ENCODE peak calls at places on chromosomes 3 and 15, in four cellular contexts. C is H1, D is WTC11, R is GM23338. Z is an unnamed sample.

GRCh38 chr15:98907921-98908490 is 99.6 kb downstream of the PGPEP1L start:
- DNase-seq in C (no peak), D (no peak), R (no peak), Z (no peak)

GRCh38 chr15:98560338-98560737 is 88.0 kb upstream of the IGF1R start:
- DNase-seq in R (no peak), C (no peak), D (no peak), Z (no peak)

GRCh38 chr15:86855962-86856361 is 776.3 kb downstream of the AGBL1 start:
- DNase-seq in C (no peak), R (no peak), D (no peak), Z (no peak)

GRCh38 chr3:125202197-125202596 is 10.4 kb downstream of the SLC12A8 start:
- DNase-seq in D (peak), R (peak), C (no peak), Z (no peak)

GRCh38 chr3:172658344-172659245 is 52.3 kb downstream of the NCEH1 start:
- DNase-seq in R (no peak), C (no peak), D (peak), Z (no peak)

GRCh38 chr15:43930079-43930478 is 103.3 kb downstream of the WDR76 start:
- DNase-seq in C (peak), D (peak), R (peak), Z (no peak)

GRCh38 chr3:27910456-27910855 is 188.3 kb upstream of the EOMES start:
- DNase-seq in R (no peak), C (no peak), D (no peak), Z (no peak)

GRCh38 chr15:85582719-85583089 is 202.3 kb downstream of the AKAP13 start:
- DNase-seq in C (no peak), D (no peak), R (no peak), Z (peak)

GRCh38 chr15:31080618-31081017 is 20.9 kb downstream of the TRPM1 start:
- DNase-seq in D (peak), C (peak), R (peak), Z (no peak)

GRCh38 chr15:99464137-99464536 is 101.6 kb upstream of the MEF2A start:
- DNase-seq in R (no peak), D (no peak), C (no peak), Z (no peak)

GRCh38 chr15:85652457-85652856 is 142.3 kb downstream of the KLHL25 start:
- DNase-seq in R (no peak), C (no peak), D (no peak), Z (no peak)

GRCh38 chr3:140466535-140466934 is 211.3 kb upstream of the TRIM42 start:
- DNase-seq in R (no peak), C (no peak), D (no peak), Z (no peak)

GRCh38 chr3:101888653-101889052 is 39.3 kb downstream of the NFKBIZ start:
- DNase-seq in R (no peak), C (no peak), D (no peak), Z (no peak)

GRCh38 chr3:140433431-140433830 is 244.4 kb upstream of the TRIM42 start:
- DNase-seq in D (no peak), C (no peak), R (no peak), Z (no peak)

GRCh38 chr3:178703268-178703975 is 167.2 kb downstream of the KCNMB2 start:
- DNase-seq in R (no peak), C (no peak), D (no peak), Z (no peak)

DNA sequence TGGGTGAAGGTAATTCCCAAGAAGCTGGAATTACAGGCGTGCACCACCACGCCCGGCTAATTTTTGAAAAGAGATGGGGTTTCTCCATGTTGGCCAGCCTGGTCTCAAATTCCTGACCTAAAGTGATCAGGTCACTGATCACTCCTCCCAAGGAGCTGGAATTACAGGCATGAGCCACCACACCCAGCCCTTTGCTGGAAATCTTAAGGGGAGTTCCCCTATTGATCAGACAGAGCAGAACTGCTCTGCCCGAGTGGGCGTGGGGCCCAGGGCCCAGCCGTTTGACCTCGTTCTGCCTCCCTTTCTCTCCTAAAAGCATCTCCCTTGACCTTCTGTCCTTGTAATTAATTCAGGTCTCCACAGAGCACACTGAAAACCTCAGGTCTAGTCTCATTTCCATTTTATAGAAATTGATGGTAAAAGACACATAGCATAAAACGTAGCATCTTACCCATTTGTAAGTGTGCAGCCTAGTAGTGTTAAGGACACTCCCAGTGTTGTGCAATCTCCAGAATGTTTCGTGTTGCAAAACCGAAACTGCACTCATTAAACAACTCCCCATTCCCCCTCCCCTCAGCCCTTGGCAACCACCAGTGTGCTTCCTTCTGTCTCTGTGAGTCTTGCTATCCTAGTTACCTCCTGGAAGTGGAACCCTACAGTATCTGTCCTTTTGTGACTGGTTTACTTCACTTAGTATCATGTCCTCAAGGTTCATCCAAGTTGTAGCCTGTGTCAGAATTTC is 89.3 kb downstream of the SLCO3A1 start:
- DNase-seq in C (no peak), R (no peak), D (no peak), Z (no peak)
- TF ChIP-seq CREB1 in C (no peak), R (no peak), D (no peak), Z (no peak)

GRCh38 chr3:16828815-16829214 is 55.9 kb upstream of the PLCL2 start:
- DNase-seq in D (peak), R (peak), C (peak), Z (no peak)
- TF ChIP-seq CREB1 in D (no peak), R (no peak), C (no peak), Z (no peak)

GRCh38 chr15:74206801-74207281 is 4.3 kb upstream of the STRA6 start:
- DNase-seq in R (no peak), C (no peak), D (no peak), Z (no peak)
- TF ChIP-seq CREB1 in R (no peak), C (no peak), D (no peak), Z (no peak)

DNA sequence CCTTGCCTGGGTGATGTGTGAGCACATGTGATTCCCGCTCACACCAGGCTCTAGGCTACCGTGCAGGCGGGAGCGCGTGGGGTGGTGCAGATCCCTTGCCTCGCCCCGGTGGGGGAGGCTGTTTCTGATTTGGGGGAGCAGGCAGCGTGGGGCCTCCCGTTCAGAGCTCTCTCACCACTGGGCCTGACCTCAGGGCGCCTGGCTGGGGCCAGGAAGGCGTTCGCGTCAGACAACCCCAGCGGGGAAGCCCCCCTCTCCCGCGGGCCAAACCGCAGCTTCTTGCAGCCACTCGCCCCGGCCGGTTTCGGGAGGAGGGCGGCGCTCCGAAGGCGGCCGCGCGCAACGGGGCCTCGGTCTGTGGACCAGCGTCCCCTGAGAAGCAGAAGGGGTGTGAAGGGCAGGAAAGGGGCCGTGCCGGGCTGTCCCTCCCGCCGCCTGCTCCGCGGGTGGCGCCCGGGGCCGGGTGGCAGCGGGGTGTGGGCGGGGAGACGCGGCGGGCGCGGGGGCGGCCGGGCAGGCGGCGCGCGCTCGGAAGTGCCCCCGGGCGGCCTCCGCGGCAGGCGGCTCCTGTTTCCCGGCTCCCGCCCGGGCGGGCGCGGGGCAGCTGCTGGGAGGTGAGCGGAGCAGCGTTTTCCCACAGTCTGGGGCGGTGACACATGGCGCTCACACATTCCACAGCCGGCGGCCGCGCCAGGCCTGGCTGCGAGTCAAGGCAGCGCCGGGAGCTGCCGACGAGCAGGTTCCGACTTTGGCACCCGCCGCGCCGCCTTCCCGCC is 65.1 kb upstream of the HES1 start:
- DNase-seq in C (peak), R (peak), D (peak), Z (peak)
- TF ChIP-seq CREB1 in C (no peak), R (peak), D (peak), Z (peak)

DNA sequence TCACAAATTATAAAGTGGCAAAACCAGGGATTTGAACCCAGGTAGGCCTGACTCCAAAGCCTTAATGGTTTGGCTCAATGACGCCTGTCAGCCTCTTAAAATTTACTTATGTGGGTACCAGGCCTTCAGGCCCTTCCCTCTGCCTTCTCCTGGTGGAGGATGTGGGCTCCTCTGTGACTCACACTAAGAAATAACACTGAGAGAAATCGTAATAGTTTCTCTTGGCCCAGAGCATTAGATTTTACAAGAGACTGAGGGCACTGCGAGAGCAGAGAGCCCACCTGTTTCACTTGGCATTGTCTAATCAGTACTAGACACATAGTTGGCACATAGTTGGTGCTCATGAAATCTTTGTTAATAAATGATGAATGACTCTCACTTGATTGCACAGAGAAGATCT is 505.2 kb downstream of the SHQ1 start:
- DNase-seq in C (no peak), R (no peak), D (no peak), Z (no peak)
- TF ChIP-seq CREB1 in C (no peak), R (no peak), D (no peak), Z (no peak)

GRCh38 chr3:184540777-184541681 is 20.6 kb upstream of the EPHB3 start:
- DNase-seq in R (peak), C (peak), D (peak), Z (no peak)
- TF ChIP-seq CREB1 in R (no peak), C (peak), D (no peak), Z (no peak)

DNA sequence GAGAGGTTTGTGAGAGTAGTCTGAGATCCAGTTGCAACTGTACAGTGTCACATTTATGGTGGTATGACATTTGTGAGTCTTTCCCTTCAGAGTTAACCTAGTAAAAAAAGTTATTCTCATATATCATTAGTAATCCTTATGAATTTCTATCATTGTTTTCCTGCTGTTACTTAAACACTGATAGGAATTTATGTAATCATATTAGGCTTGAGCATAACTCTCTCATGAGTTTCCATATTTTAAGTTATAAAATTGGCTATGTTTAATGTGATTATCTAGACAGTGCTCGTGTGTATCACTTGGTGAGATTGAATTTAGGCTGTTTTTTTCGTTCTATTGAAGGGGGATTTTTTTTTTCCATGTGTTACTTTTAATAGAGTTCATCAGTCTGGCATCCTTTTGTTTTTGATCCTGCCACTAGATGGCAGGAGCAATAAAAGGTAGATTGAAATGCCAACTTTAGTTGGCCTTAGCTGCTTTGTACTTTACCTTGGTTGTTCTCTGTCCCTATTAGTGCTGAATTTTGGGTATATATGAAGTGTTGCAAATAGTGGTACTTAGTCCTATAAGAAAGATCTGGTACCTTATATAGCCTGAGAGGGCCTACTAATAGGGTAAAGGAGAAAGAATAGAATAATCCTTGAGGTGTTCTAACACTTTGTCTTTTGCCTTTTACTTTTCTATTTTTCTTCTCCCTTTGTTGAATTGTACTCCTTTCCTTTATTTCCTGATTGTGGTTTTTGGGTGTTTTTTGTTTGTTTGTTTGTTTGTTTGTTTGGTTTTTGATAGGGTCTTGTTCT is 17.9 kb downstream of the STT3B start:
- DNase-seq in C (no peak), D (no peak), R (peak), Z (no peak)
- TF ChIP-seq CREB1 in C (no peak), D (no peak), R (no peak), Z (no peak)

GRCh38 chr3:195001261-195001660 is 269.7 kb downstream of the XXYLT1 start:
- DNase-seq in D (no peak), C (no peak), R (no peak), Z (no peak)

GRCh38 chr3:195003893-195004289 is 267.1 kb downstream of the XXYLT1 start:
- DNase-seq in C (peak), R (no peak), D (no peak), Z (no peak)

GRCh38 chr3:195004512-195005250 is 266.3 kb downstream of the XXYLT1 start:
- DNase-seq in R (no peak), D (no peak), C (peak), Z (no peak)

GRCh38 chr3:195003006-195003892 is 267.7 kb downstream of the XXYLT1 start:
- DNase-seq in R (no peak), C (peak), D (no peak), Z (no peak)

DNA sequence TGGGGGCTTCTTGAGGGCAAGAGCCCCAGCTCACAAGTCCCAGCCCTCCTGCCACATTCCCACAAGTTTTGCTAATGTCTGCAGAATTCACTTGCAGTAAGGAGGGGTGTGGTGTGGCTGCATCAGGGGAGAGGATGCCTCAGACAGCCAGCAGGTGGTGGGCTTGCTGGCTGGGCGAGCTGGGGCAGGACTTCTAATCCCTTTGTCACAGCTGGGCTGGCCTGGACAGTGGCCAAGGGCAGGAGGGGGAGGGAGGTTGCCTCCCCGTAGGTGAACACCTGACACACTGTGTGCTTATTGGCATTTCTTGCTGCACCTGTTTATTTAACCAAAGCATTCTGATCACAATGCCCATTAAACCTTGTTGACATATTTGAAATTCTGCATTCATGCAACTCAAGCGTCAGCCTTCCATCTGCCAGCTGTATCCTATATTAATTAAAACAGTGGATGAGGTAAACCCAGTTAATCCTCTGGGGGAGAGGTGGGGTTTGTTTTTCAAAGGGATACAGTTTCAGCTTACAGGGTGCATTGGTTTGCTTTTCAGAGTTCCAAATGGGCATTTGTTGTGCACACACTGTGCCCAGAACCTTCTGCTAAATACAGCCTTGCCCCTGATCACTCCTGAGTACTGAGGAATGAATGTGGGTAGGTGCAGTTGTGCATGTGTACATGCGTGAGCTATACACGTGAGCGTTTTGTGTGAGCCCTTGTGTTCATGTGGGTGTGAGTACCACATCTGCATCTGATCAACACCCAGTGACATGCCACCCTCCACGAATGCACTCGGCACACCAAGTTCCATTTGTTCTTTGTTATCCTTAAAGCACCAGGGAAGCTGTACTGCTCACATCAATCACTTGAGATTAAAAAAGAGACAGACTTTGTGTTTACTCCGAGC is 268.7 kb downstream of the XXYLT1 start:
- DNase-seq in D (peak), R (peak), C (peak), Z (peak)
- TF ChIP-seq CREB1 in D (peak), R (no peak), C (no peak), Z (no peak)

DNA sequence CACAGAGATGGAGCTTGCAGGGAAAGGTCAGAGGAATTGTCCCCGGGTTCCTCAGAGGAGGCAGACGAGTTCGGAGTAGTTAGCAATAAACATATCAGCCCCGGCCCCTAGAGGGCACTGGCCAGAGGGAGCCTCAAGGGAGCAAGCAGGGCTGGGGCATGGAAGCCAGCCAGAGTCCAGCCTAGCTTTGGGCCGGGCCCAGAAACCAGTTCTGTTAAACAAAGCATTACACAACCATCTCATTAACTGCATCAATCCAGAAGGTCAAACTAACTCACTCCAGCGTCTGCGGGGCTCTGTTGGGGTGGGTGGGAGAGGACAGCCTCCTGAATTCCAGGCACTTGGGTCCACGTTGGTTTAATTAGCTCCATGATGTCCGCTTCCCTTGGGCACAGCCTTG is 41.0 kb upstream of the IREB2 start:
- DNase-seq in D (peak), C (peak), R (peak), Z (no peak)
- TF ChIP-seq CREB1 in D (no peak), C (no peak), R (no peak), Z (no peak)

GRCh38 chr3:45978348-45978747 is 17.3 kb downstream of the FYCO1 start:
- DNase-seq in C (no peak), R (no peak), D (no peak), Z (no peak)
- TF ChIP-seq CREB1 in C (no peak), R (no peak), D (no peak), Z (no peak)